ENCODE peak calls at places on chromosomes 4 and X, in ten cellular contexts. I, C, E, J, U, V, Q, L, S and R are unnamed samples.

GRCh38 chrX:46837543-46838481 is 969 bp downstream of the RP2 start:
- DNase-seq in I (no peak), C (peak), E (no peak), J (no peak), U (no peak), V (no peak), Q (no peak), L (no peak), S (peak), R (no peak)

GRCh38 chrX:134551365-134552095 is 91.6 kb downstream of the HPRT1 start:
- DNase-seq in I (no peak), C (peak), E (no peak), J (no peak), U (no peak), V (no peak), Q (no peak), L (no peak), S (no peak), R (no peak)

GRCh38 chrX:88560673-88561330 is 186.2 kb upstream of the CPXCR1 start:
- DNase-seq in I (no peak), C (no peak), E (no peak), J (no peak), U (no peak), V (no peak), Q (no peak), L (no peak), S (no peak), R (no peak)

GRCh38 chr4:145315828-145316227 is 135.4 kb upstream of the OTUD4 start:
- DNase-seq in I (no peak), C (no peak), E (no peak), J (no peak), U (no peak), V (no peak), Q (no peak), L (no peak), S (no peak), R (no peak)

GRCh38 chr4:140673729-140674128 is 82.5 kb downstream of the TBC1D9 start:
- DNase-seq in I (no peak), C (no peak), E (no peak), J (no peak), U (no peak), V (no peak), Q (no peak), L (no peak), S (no peak), R (no peak)

GRCh38 chr4:114005569-114006442 is 26.4 kb upstream of the ARSJ start:
- DNase-seq in I (no peak), C (peak), E (no peak), J (no peak), U (no peak), V (no peak), Q (no peak), L (no peak), S (no peak), R (no peak)

GRCh38 chrX:19852014-19853005 is 35.1 kb downstream of the SH3KBP1 start:
- DNase-seq in I (no peak), C (peak), E (no peak), J (no peak), U (no peak), V (no peak), Q (no peak), L (no peak), S (no peak), R (no peak)

GRCh38 chr4:139740121-139740520 is 74.5 kb downstream of the MGST2 start:
- DNase-seq in I (peak), C (no peak), E (peak), J (no peak), U (no peak), V (no peak), Q (no peak), L (peak), S (no peak), R (peak)

GRCh38 chrX:110216027-110216426 is 101.9 kb downstream of the AMMECR1 start:
- DNase-seq in I (no peak), C (no peak), E (no peak), J (no peak), U (no peak), V (no peak), Q (no peak), L (no peak), S (no peak), R (no peak)

GRCh38 chrX:124209792-124210576 is 122.5 kb upstream of the TEX13D start:
- DNase-seq in I (no peak), C (no peak), E (no peak), J (no peak), U (no peak), V (no peak), Q (no peak), L (peak), S (no peak), R (no peak)

GRCh38 chr4:121380448-121381147 is at the start of gene QRFPR:
- DNase-seq in I (no peak), C (peak), E (no peak), J (no peak), U (no peak), V (no peak), Q (no peak), L (no peak), S (no peak), R (no peak)

GRCh38 chr4:8238515-8239053 is 31.0 kb upstream of the HTRA3 start:
- DNase-seq in I (peak), C (no peak), E (no peak), J (no peak), U (no peak), V (no peak), Q (peak), L (no peak), S (no peak), R (no peak)

GRCh38 chr4:187118731-187119130 is 395.1 kb upstream of the FAT1 start:
- DNase-seq in I (no peak), C (no peak), E (no peak), J (no peak), U (no peak), V (no peak), Q (no peak), L (no peak), S (no peak), R (no peak)

GRCh38 chrX:30414144-30414543 is 105.0 kb upstream of the NR0B1 start:
- DNase-seq in I (peak), C (no peak), E (peak), J (no peak), U (no peak), V (no peak), Q (no peak), L (no peak), S (no peak), R (no peak)